ENCODE peak calls at places on chromosomes 6 and 20, in six cellular contexts. A is tibial nerve; B is CD8-positive, alpha-beta T cell; O is prostate gland; S is lung; K is heart right ventricle. X is an unnamed sample.

GRCh38 chr6:79391511-79391910 is 145.7 kb downstream of the LCA5 start:
- DNase-seq in K (no peak), S (no peak), O (no peak), A (no peak), B (no peak), X (no peak)

GRCh38 chr6:6717008-6717763 is 128.7 kb downstream of the LY86 start:
- DNase-seq in B (no peak), S (no peak), K (no peak), A (no peak), O (no peak), X (no peak)

GRCh38 chr20:14724036-14724435 is 386.6 kb upstream of the FLRT3 start:
- DNase-seq in S (no peak), A (no peak), K (no peak), B (no peak), O (no peak), X (no peak)

GRCh38 chr6:75855047-75855446 is 106.0 kb downstream of the MYO6 start:
- DNase-seq in B (no peak), K (peak; percentile 19), O (peak; percentile 68), A (no peak), S (no peak), X (peak; percentile 12)

GRCh38 chr6:56767892-56768531 is 125.3 kb upstream of the DST start:
- DNase-seq in A (no peak), K (no peak), B (no peak), O (no peak), S (no peak), X (no peak)

GRCh38 chr6:111715321-111715720 is 109.6 kb upstream of the TRAF3IP2 start:
- DNase-seq in K (no peak), B (no peak), A (no peak), O (no peak), S (no peak), X (peak; percentile 82)

GRCh38 chr20:57315964-57316480 is 13.6 kb upstream of the SPO11 start:
- DNase-seq in O (no peak), S (no peak), A (no peak), B (no peak), K (no peak), X (no peak)

GRCh38 chr6:7145269-7146078 is 37.7 kb downstream of the RREB1 start:
- DNase-seq in B (no peak), K (no peak), A (no peak), O (peak; percentile 90), S (peak; percentile 56), X (peak; percentile 39)

GRCh38 chr20:35145141-35145564 is 2.0 kb downstream of the EDEM2 start:
- DNase-seq in S (no peak), A (no peak), O (peak; percentile 10), K (no peak), B (peak; percentile 3), X (no peak)

GRCh38 chr6:146931214-146931613 is 273.0 kb upstream of the STXBP5 start:
- DNase-seq in O (no peak), B (no peak), A (no peak), K (no peak), S (no peak), X (no peak)

GRCh38 chr6:53616450-53617357 is 48.9 kb downstream of the KLHL31 start:
- DNase-seq in A (no peak), O (no peak), S (no peak), K (no peak), B (no peak), X (no peak)

GRCh38 chr6:33384581-33385020 is 7.0 kb upstream of the KIFC1 start:
- DNase-seq in O (no peak), K (no peak), B (no peak), A (no peak), S (no peak), X (no peak)

GRCh38 chr6:45843848-45844521 is 171.7 kb downstream of the CLIC5 start:
- DNase-seq in O (no peak), B (no peak), A (no peak), K (no peak), S (no peak), X (peak; percentile 0)

GRCh38 chr6:18245642-18246041 is 18.7 kb downstream of the DEK start:
- DNase-seq in O (no peak), S (no peak), B (no peak), A (no peak), K (no peak), X (no peak)

GRCh38 chr6:137089305-137089704 is 44.5 kb upstream of the IL20RA start:
- DNase-seq in S (peak; percentile 44), K (no peak), O (peak; percentile 49), A (no peak), B (no peak), X (peak; percentile 4)

GRCh38 chr20:16575390-16576140 is 2.3 kb upstream of the KIF16B start:
- DNase-seq in K (no peak), O (no peak), B (no peak), S (no peak), A (no peak), X (no peak)

GRCh38 chr6:157287923-157288322 is 35.4 kb downstream of the TMEM242 start:
- DNase-seq in B (no peak), A (no peak), S (no peak), O (no peak), K (no peak), X (no peak)

GRCh38 chr6:73648166-73648565 is 5.6 kb downstream of the SLC17A5 start:
- DNase-seq in A (no peak), K (no peak), O (no peak), S (no peak), B (no peak), X (no peak)

GRCh38 chr20:15139522-15139921 is 802.1 kb upstream of the FLRT3 start:
- DNase-seq in K (no peak), S (no peak), A (no peak), B (no peak), O (no peak), X (no peak)

GRCh38 chr6:53741417-53741816 is 53.4 kb upstream of the LRRC1 start:
- DNase-seq in A (no peak), S (no peak), K (no peak), O (no peak), B (no peak), X (no peak)

GRCh38 chr20:53829086-53829703 is 235.6 kb upstream of the ZNF217 start:
- DNase-seq in A (no peak), B (no peak), K (no peak), O (no peak), S (no peak), X (no peak)

GRCh38 chr20:53865905-53866786 is 204.2 kb downstream of the BCAS1 start:
- DNase-seq in O (peak; percentile 72), K (peak; percentile 32), A (no peak), S (no peak), B (no peak), X (peak; percentile 38)

GRCh38 chr6:81023007-81023582 is 729.4 kb downstream of the TENT5A start:
- DNase-seq in K (no peak), S (no peak), A (no peak), B (no peak), O (no peak), X (no peak)

GRCh38 chr6:137112067-137112355 is 61.4 kb downstream of the IL22RA2 start:
- DNase-seq in A (no peak), O (no peak), K (no peak), B (no peak), S (no peak), X (no peak)

GRCh38 chr20:57265649-57266250 is 691 bp downstream of the BMP7 start:
- DNase-seq in A (no peak), B (no peak), S (no peak), O (no peak), K (no peak), X (peak; percentile 59)

GRCh38 chr6:55902796-55903195 is 27.4 kb upstream of the BMP5 start:
- DNase-seq in K (no peak), O (no peak), B (no peak), A (no peak), S (no peak), X (no peak)

GRCh38 chr6:106736502-106736901 is 107.1 kb downstream of the QRSL1 start:
- DNase-seq in K (no peak), A (no peak), S (no peak), B (no peak), O (no peak), X (no peak)

GRCh38 chr6:122200441-122200840 is 199.0 kb upstream of the HSF2 start:
- DNase-seq in B (no peak), S (no peak), A (no peak), O (no peak), K (no peak), X (no peak)

GRCh38 chr6:37919417-37920157 is 100.1 kb downstream of the ZFAND3 start:
- DNase-seq in S (no peak), K (no peak), O (no peak), A (no peak), B (no peak), X (no peak)

GRCh38 chr20:24610341-24611115 is 141.1 kb downstream of the SYNDIG1 start:
- DNase-seq in K (no peak), A (no peak), B (no peak), S (no peak), O (no peak), X (no peak)
- TF ChIP-seq CTCF in K (no peak), A (no peak), B (no peak), S (no peak), O (no peak), X (no peak)

GRCh38 chr6:164068533-164068932 is 654.0 kb downstream of the QKI start:
- DNase-seq in K (no peak), A (no peak), S (no peak), O (no peak), B (no peak), X (no peak)
- H3K27ac ChIP-seq in K (peak overlapping the region; percentile 81), A (no peak overlapping the region), S (no peak overlapping the region), O (no peak overlapping the region), B (no peak overlapping the region), X (no peak overlapping the region)

GRCh38 chr6:116877743-116878142 is 701 bp downstream of the RFX6 start:
- DNase-seq in O (no peak), K (no peak), S (no peak), B (no peak), A (no peak), X (no peak)

GRCh38 chr6:116876635-116877611 is at the start of gene RFX6:
- DNase-seq in K (no peak), A (no peak), O (no peak), S (no peak), B (no peak), X (peak; percentile 23)

GRCh38 chr6:116884530-116884929 is 7.5 kb downstream of the RFX6 start:
- DNase-seq in B (no peak), S (no peak), O (no peak), A (no peak), K (no peak), X (no peak)

GRCh38 chr6:116883005-116883404 is 6.0 kb downstream of the RFX6 start:
- DNase-seq in S (no peak), K (no peak), B (no peak), O (no peak), A (no peak), X (no peak)

GRCh38 chr6:116881236-116881635 is 4.2 kb downstream of the RFX6 start:
- DNase-seq in K (no peak), S (no peak), O (no peak), A (no peak), B (no peak), X (no peak)
- TF ChIP-seq CTCF in K (peak; percentile 19), S (no peak), O (no peak), A (no peak), B (no peak), X (no peak)

DNA sequence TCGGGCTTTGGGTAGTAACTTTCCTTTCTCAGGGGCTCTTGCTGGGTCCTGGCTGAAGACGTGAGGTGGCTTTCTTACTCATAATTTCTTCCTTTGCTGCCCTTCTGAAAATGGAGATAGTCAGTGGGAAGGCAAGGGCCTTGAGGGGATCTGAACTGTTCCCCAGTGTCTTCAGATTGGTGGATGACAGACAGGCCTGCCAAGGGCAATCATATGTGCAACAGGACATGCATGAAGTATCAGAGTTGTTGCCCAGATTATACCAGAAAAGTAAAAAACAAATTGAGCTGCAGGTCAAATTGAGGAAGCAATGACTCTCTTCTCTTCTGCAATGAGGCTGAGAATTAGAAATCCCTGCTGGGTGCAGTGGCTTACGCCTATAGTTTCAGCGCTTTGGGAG is 71.6 kb upstream of the PAX1 start:
- DNase-seq in K (no peak), O (no peak), B (no peak), A (no peak), S (no peak), X (no peak)
- H3K27ac ChIP-seq in K (no peak overlapping the region), O (no peak overlapping the region), B (no peak overlapping the region), A (no peak overlapping the region), S (no peak overlapping the region), X (no peak overlapping the region)

X was measured in thyroid gland.